ENCODE peak calls at places on chromosomes 7 and 10, in seven cellular contexts. One of them, this sample, is unnamed.

GRCh38 chr10:21519981-21520436 is 5.5 kb downstream of the SKIDA1 start:
- DNase-seq in left ventricle myocardium inferior: no peak
- DNase-seq in HEK293T: no peak
- DNase-seq in astrocyte of the spinal cord: peak
- DNase-seq in kidney tubule cell: peak
- DNase-seq in kidney: no peak
- DNase-seq in astrocyte: peak
- DNase-seq in this sample: no peak

GRCh38 chr10:51804861-51805260 is 105.5 kb upstream of the CSTF2T start:
- DNase-seq in left ventricle myocardium inferior: no peak
- DNase-seq in HEK293T: no peak
- DNase-seq in astrocyte of the spinal cord: peak
- DNase-seq in kidney tubule cell: peak
- DNase-seq in kidney: no peak
- DNase-seq in astrocyte: peak
- DNase-seq in this sample: no peak

GRCh38 chr7:130069179-130069977 is 956 bp upstream of the KLHDC10 start:
- DNase-seq in left ventricle myocardium inferior: no peak
- DNase-seq in HEK293T: no peak
- DNase-seq in astrocyte of the spinal cord: no peak
- DNase-seq in kidney tubule cell: no peak
- DNase-seq in kidney: no peak
- DNase-seq in astrocyte: no peak
- DNase-seq in this sample: no peak

GRCh38 chr10:7322623-7323022 is 88.2 kb downstream of the SFMBT2 start:
- DNase-seq in left ventricle myocardium inferior: no peak
- DNase-seq in HEK293T: no peak
- DNase-seq in astrocyte of the spinal cord: no peak
- DNase-seq in kidney tubule cell: no peak
- DNase-seq in kidney: no peak
- DNase-seq in astrocyte: no peak
- DNase-seq in this sample: no peak

GRCh38 chr7:97064972-97065587 is 40.4 kb upstream of the DLX5 start:
- DNase-seq in left ventricle myocardium inferior: no peak
- DNase-seq in HEK293T: peak
- DNase-seq in astrocyte of the spinal cord: peak
- DNase-seq in kidney tubule cell: peak
- DNase-seq in kidney: no peak
- DNase-seq in astrocyte: peak
- DNase-seq in this sample: peak

GRCh38 chr7:6382797-6383196 is 65.0 kb downstream of the DAGLB start:
- DNase-seq in left ventricle myocardium inferior: no peak
- DNase-seq in HEK293T: no peak
- DNase-seq in astrocyte of the spinal cord: no peak
- DNase-seq in kidney tubule cell: peak
- DNase-seq in kidney: no peak
- DNase-seq in astrocyte: no peak
- DNase-seq in this sample: no peak

GRCh38 chr7:110839866-110840265 is 251.1 kb upstream of the LRRN3 start:
- DNase-seq in left ventricle myocardium inferior: peak
- DNase-seq in HEK293T: peak
- DNase-seq in astrocyte of the spinal cord: peak
- DNase-seq in kidney tubule cell: no peak
- DNase-seq in kidney: no peak
- DNase-seq in astrocyte: peak
- DNase-seq in this sample: no peak

GRCh38 chr10:101291254-101292193 is 62.3 kb upstream of the LBX1 start:
- DNase-seq in left ventricle myocardium inferior: peak
- DNase-seq in HEK293T: peak
- DNase-seq in astrocyte of the spinal cord: peak
- DNase-seq in kidney tubule cell: peak
- DNase-seq in kidney: peak
- DNase-seq in astrocyte: no peak
- DNase-seq in this sample: peak

GRCh38 chr10:31723074-31723750 is 205.4 kb downstream of the ARHGAP12 start:
- DNase-seq in left ventricle myocardium inferior: no peak
- DNase-seq in HEK293T: no peak
- DNase-seq in astrocyte of the spinal cord: no peak
- DNase-seq in kidney tubule cell: no peak
- DNase-seq in kidney: no peak
- DNase-seq in astrocyte: no peak
- DNase-seq in this sample: no peak

GRCh38 chr7:134694767-134695166 is 48.1 kb downstream of the BPGM start:
- DNase-seq in left ventricle myocardium inferior: no peak
- DNase-seq in HEK293T: no peak
- DNase-seq in astrocyte of the spinal cord: no peak
- DNase-seq in kidney tubule cell: no peak
- DNase-seq in kidney: no peak
- DNase-seq in astrocyte: no peak
- DNase-seq in this sample: no peak

GRCh38 chr10:59537451-59537850 is 172.2 kb downstream of the SLC16A9 start:
- DNase-seq in left ventricle myocardium inferior: no peak
- DNase-seq in HEK293T: no peak
- DNase-seq in astrocyte of the spinal cord: no peak
- DNase-seq in kidney tubule cell: no peak
- DNase-seq in kidney: no peak
- DNase-seq in astrocyte: no peak
- DNase-seq in this sample: no peak

This sample was measured in endothelial cell.